ENCODE peak calls at places on chromosomes 6 and 20, in five cellular contexts. B is H1, J is HCT116, H is lower leg skin, G is breast epithelium. Y is an unnamed sample.

GRCh38 chr6:21438986-21439352 is 154.6 kb upstream of the SOX4 start:
- DNase-seq in B (no peak), J (no peak), H (no peak), G (no peak), Y (peak; percentile 7)

GRCh38 chr20:19661717-19662637 is 96.1 kb upstream of the RIN2 start:
- DNase-seq in B (peak; percentile 34), J (peak; percentile 56), H (peak; percentile 91), G (peak; percentile 63), Y (peak; percentile 44)

GRCh38 chr6:149925974-149926777 is 3.3 kb upstream of the RAET1G start:
- DNase-seq in B (no peak), J (peak; percentile 51), H (peak; percentile 98), G (peak; percentile 92), Y (peak; percentile 19)

GRCh38 chr20:21623781-21624094 is 81.7 kb upstream of the PAX1 start:
- DNase-seq in B (no peak), J (no peak), H (no peak), G (no peak), Y (no peak)

GRCh38 chr6:167109661-167110060 is 13.2 kb upstream of the CCR6 start:
- DNase-seq in B (no peak), J (no peak), H (peak; percentile 28), G (no peak), Y (no peak)

GRCh38 chr6:166173292-166173951 is 5.8 kb upstream of the TBXT start:
- DNase-seq in B (no peak), J (peak; percentile 13), H (no peak), G (no peak), Y (peak; percentile 17)

GRCh38 chr6:19303381-19303780 is 533.8 kb upstream of the ID4 start:
- DNase-seq in B (no peak), J (no peak), H (no peak), G (no peak), Y (no peak)

GRCh38 chr6:723540-723939 is 30.6 kb upstream of the EXOC2 start:
- DNase-seq in B (no peak), J (no peak), H (no peak), G (no peak), Y (no peak)

GRCh38 chr6:90227165-90227564 is 69.5 kb downstream of the BACH2 start:
- DNase-seq in B (no peak), J (no peak), H (peak; percentile 32), G (no peak), Y (no peak)

GRCh38 chr6:4017058-4017457 is 61.9 kb downstream of the FAM217A start:
- DNase-seq in B (no peak), J (no peak), H (no peak), G (no peak), Y (no peak)

GRCh38 chr6:2396856-2397640 is 151.6 kb upstream of the GMDS start:
- DNase-seq in B (no peak), J (no peak), H (no peak), G (peak; percentile 58), Y (no peak)

GRCh38 chr6:14476793-14477531 is 359.4 kb downstream of the CD83 start:
- DNase-seq in B (no peak), J (no peak), H (no peak), G (no peak), Y (peak; percentile 24)

GRCh38 chr20:11810316-11811130 is 107.2 kb upstream of the BTBD3 start:
- DNase-seq in B (no peak), J (no peak), H (no peak), G (no peak), Y (peak; percentile 10)

GRCh38 chr6:145557474-145557873 is 177.8 kb downstream of the EPM2A start:
- DNase-seq in B (no peak), J (no peak), H (no peak), G (no peak), Y (no peak)

GRCh38 chr6:144602523-144603180 is 317.5 kb downstream of the UTRN start:
- DNase-seq in B (no peak), J (no peak), H (no peak), G (no peak), Y (no peak)

GRCh38 chr6:139872635-139873034 is 498.2 kb upstream of the CITED2 start:
- DNase-seq in B (no peak), J (no peak), H (no peak), G (no peak), Y (no peak)

GRCh38 chr20:54744097-54744496 is 268.7 kb downstream of the DOK5 start:
- DNase-seq in B (no peak), J (no peak), H (no peak), G (no peak), Y (no peak)

GRCh38 chr20:38204936-38205435 is 39.9 kb upstream of the TGM2 start:
- DNase-seq in B (no peak), J (no peak), H (no peak), G (no peak), Y (no peak)

GRCh38 chr6:90033872-90034271 is 139.6 kb downstream of the GJA10 start:
- DNase-seq in B (no peak), J (no peak), H (no peak), G (no peak), Y (no peak)

GRCh38 chr20:20002101-20002998 is 14.8 kb upstream of the NAA20 start:
- DNase-seq in B (no peak), J (no peak), H (no peak), G (no peak), Y (no peak)

DNA sequence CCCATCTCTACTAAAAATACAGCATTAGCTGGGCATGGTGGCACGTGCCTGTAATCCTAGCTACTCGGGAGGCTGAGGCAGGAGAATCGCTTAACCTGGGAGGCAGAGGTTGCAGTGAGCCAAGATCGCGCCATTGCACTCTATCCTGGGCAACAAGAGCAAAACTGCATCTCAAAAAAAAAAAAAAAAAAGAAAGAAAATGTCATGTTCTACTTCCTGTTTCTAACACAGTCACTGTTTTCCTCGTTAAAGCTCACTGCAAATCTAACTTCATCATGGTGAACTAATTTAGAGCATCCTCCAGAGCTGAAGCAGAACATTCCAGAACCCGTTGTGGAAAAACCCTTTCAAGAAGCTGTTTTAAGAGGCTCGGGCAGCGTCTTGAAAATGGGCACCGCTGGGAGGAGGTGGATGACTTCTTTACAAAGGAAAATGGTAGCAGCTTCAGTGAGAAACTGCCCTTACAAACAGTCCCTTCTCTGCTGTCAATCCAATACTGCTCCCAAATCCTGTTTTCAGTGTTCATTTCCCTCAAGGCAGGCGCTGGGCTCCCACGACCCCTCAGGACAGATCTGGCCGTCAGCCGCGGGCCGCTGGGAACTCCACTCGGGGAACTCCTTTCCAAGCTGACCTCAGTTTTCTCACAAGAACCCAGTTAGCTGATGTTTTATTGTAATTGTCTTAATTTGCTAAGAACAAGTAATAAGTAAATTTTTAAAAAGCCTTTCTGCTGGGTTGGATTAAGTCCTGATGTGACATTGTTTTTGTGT is 12.5 kb downstream of the CTSZ start:
- DNase-seq in B (no peak), J (no peak), H (peak; percentile 76), G (no peak), Y (no peak)
- TF ChIP-seq POLR2A in B (no peak), J (no peak), H (no peak), G (no peak), Y (no peak)

DNA sequence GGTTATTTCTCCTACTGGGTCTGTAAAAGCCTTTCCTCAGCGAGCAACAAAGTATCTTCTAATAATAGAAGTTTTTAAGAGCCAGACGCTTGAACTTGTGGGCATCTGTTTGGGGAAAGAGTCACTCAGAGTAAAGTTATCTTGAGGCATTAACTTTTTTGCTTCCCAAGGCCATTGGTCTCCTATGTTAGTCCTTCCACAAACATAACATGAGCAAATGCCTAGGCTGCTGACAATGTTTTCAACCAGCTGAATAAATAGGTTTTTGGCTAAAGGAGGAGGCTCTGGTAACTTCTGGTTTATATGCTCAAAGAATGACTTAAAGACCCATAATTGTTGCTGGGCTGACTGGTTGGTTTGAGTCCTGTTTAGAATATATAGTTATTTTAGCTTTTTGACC is 213.5 kb upstream of the SYNCRIP start:
- DNase-seq in B (no peak), J (no peak), H (no peak), G (no peak), Y (no peak)
- TF ChIP-seq POLR2A in B (no peak), J (no peak), H (no peak), G (no peak), Y (no peak)

GRCh38 chr6:31308050-31308844 is 36.4 kb upstream of the HLA-C start:
- DNase-seq in B (peak; percentile 66), J (no peak), H (no peak), G (peak; percentile 76), Y (no peak)
- TF ChIP-seq POLR2A in B (no peak), J (no peak), H (no peak), G (no peak), Y (no peak)

GRCh38 chr20:50743087-50743486 is 11.7 kb downstream of the PARD6B start:
- DNase-seq in B (no peak), J (no peak), H (no peak), G (no peak), Y (no peak)

GRCh38 chr20:50746138-50746940 is 15.0 kb downstream of the PARD6B start:
- DNase-seq in B (no peak), J (no peak), H (no peak), G (no peak), Y (no peak)

GRCh38 chr20:50747275-50747674 is 15.9 kb downstream of the PARD6B start:
- DNase-seq in B (no peak), J (no peak), H (no peak), G (no peak), Y (no peak)

GRCh38 chr20:50745634-50746137 is 14.3 kb downstream of the PARD6B start:
- DNase-seq in B (no peak), J (no peak), H (no peak), G (no peak), Y (no peak)

DNA sequence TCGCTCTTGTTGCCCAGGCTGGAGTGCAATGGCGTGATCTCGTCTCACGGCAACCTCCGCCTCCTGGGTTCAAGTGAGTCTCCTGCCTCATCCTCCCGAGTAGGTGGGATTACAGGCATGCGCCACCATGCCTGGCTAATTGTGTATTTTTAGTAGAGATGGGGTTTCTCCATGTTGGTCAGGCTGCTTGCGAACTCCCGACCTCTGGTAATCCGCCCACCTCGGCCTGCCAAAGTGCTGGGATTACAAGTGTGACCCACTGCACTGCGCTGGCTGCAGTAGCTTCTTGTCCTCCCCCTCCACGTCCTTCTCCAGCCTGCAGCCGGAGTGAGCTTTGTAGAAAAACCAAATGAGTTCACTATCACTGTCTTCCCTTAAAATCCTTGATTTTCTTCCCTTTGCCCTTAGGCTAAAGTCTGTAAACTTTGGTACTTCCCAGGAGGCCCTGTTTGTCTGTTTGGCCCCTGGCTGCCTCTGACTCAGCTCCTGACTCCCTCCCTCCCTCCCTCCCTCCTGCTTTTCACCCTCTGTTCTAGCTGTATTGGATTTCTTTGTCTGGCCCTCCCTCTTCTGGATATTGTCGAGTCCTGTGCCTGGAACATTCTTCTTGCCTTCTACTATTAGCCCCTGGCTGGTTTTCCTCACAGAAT is 12.9 kb downstream of the PARD6B start:
- DNase-seq in B (no peak), J (peak; percentile 67), H (peak; percentile 83), G (no peak), Y (peak; percentile 73)
- TF ChIP-seq POLR2A in B (no peak), J (no peak), H (no peak), G (no peak), Y (no peak)